ENCODE peak calls at places on chromosomes 13 and 19, in four cellular contexts. Z is choroid plexus epithelial cell, S is astrocyte of the spinal cord, F is A549. L is an unnamed sample.
A peak's percentile ranks its signal among the peaks of the same experiment; 100 is the strongest.

GRCh38 chr19:6551607-6552450 is 21.0 kb downstream of the TNFSF9 start:
- DNase-seq in Z (no peak), S (no peak), F (peak; percentile 64), L (peak; percentile 27)

GRCh38 chr13:23656637-23657036 is 86.4 kb downstream of the TNFRSF19 start:
- DNase-seq in Z (peak; percentile 83), S (peak; percentile 81), F (no peak), L (peak; percentile 87)

GRCh38 chr13:51902776-51903175 is 41.0 kb downstream of the CCDC70 start:
- DNase-seq in Z (no peak), S (no peak), F (no peak), L (no peak)

GRCh38 chr13:76879211-76879875 is 6.9 kb downstream of the KCTD12 start:
- DNase-seq in Z (peak; percentile 91), S (peak; percentile 70), F (no peak), L (peak; percentile 86)

GRCh38 chr13:91579320-91579719 is 180.9 kb downstream of the GPC5 start:
- DNase-seq in Z (no peak), S (no peak), F (no peak), L (no peak)

GRCh38 chr13:113407103-113407530 is 43.2 kb upstream of the GRTP1 start:
- DNase-seq in Z (no peak), S (no peak), F (no peak), L (no peak)

GRCh38 chr13:98504371-98504963 is 72.4 kb downstream of the STK24 start:
- DNase-seq in Z (no peak), S (no peak), F (no peak), L (no peak)

GRCh38 chr19:38993271-38993670 is 17.7 kb upstream of the FBXO17 start:
- DNase-seq in Z (peak; percentile 45), S (no peak), F (peak; percentile 49), L (peak; percentile 71)

GRCh38 chr19:58569943-58570670 is 3.0 kb downstream of the MZF1 start:
- DNase-seq in Z (no peak), S (no peak), F (no peak), L (no peak)

GRCh38 chr19:58570770-58571574 is 2.2 kb downstream of the MZF1 start:
- DNase-seq in Z (no peak), S (no peak), F (no peak), L (no peak)

GRCh38 chr19:58571575-58571947 is 1.6 kb downstream of the MZF1 start:
- DNase-seq in Z (no peak), S (no peak), F (no peak), L (no peak)

GRCh38 chr19:58568731-58569130 is 4.4 kb downstream of the MZF1 start:
- DNase-seq in Z (no peak), S (no peak), F (no peak), L (no peak)

GRCh38 chr19:58569191-58569942 is 3.8 kb downstream of the MZF1 start:
- DNase-seq in Z (no peak), S (no peak), F (no peak), L (no peak)
- H3K4me3 ChIP-seq in Z (no peak overlapping the region), S (no peak overlapping the region), F (no peak overlapping the region), L (no peak overlapping the region)

GRCh38 chr19:48992571-48993174 is 436 bp downstream of the GYS1 start:
- DNase-seq in Z (no peak), S (no peak), F (no peak), L (no peak)

GRCh38 chr19:48999481-49000325 is 6.0 kb downstream of the RUVBL2 start:
- DNase-seq in Z (peak; percentile 87), S (peak; percentile 73), F (peak; percentile 81), L (peak; percentile 73)

GRCh38 chr19:48993175-48994034 is at the start of the genes GYS1 and RUVBL2:
- DNase-seq in Z (peak; percentile 100), S (peak; percentile 100), F (peak; percentile 100), L (peak; percentile 99)

GRCh38 chr19:48994035-48994386 is 324 bp downstream of the RUVBL2 start:
- DNase-seq in Z (no peak), S (no peak), F (no peak), L (no peak)

GRCh38 chr19:48997972-48998371 is 4.3 kb downstream of the RUVBL2 start:
- DNase-seq in Z (peak; percentile 75), S (peak; percentile 49), F (peak; percentile 81), L (peak; percentile 67)
- TF ChIP-seq CTCF in Z (peak; percentile 78), S (peak; percentile 68), F (peak; percentile 68), L (peak; percentile 57)

GRCh38 chr19:47446534-47447469 is 24.9 kb downstream of the SLC8A2 start:
- DNase-seq in Z (no peak), S (no peak), F (peak; percentile 81), L (no peak)
- H3K4me3 ChIP-seq in Z (no peak overlapping the region), S (no peak overlapping the region), F (peak overlapping the region; percentile 50), L (no peak overlapping the region)

GRCh38 chr13:26759156-26759906 is 1.3 kb downstream of the GPR12 start:
- DNase-seq in Z (no peak), S (peak; percentile 1), F (no peak), L (no peak)

GRCh38 chr13:26758496-26759155 is 2.0 kb downstream of the GPR12 start:
- DNase-seq in Z (no peak), S (no peak), F (no peak), L (no peak)

GRCh38 chr13:26760835-26761582 is 423 bp upstream of the GPR12 start:
- DNase-seq in Z (no peak), S (no peak), F (no peak), L (no peak)

GRCh38 chr13:26759907-26760834 is at the start of gene GPR12:
- DNase-seq in Z (peak; percentile 15), S (peak; percentile 1), F (no peak), L (no peak)
- TF ChIP-seq CTCF in Z (no peak), S (no peak), F (no peak), L (no peak)

GRCh38 chr13:59277106-59277505 is 886.6 kb downstream of the DIAPH3 start:
- DNase-seq in Z (no peak), S (no peak), F (no peak), L (no peak)

GRCh38 chr13:59276436-59276835 is 887.3 kb downstream of the DIAPH3 start:
- DNase-seq in Z (peak; percentile 2), S (no peak), F (no peak), L (no peak)

GRCh38 chr13:59279024-59279423 is 884.7 kb downstream of the DIAPH3 start:
- DNase-seq in Z (no peak), S (no peak), F (no peak), L (no peak)

DNA sequence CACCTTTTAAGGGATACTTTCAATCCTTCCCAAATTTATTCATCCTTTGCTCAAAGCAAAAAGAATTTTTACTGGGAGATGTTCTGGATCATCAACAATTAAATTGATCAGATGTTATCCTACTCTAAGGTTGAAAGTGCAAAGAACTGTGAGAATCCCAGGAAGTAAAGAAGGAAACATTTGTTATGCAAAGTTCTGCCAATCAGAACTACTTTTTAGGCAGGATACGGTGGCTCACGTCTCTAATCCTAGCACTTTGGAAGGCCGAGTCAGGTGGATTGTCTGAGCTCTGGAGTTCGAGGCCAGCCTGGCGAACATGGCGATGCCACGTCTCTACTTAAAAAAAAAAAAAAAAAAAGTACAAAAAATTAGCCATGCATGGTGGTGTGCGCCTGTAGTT is 882.3 kb downstream of the DIAPH3 start:
- DNase-seq in Z (no peak), S (no peak), F (no peak), L (no peak)
- H3K4me3 ChIP-seq in Z (no peak overlapping the region), S (no peak overlapping the region), F (no peak overlapping the region), L (no peak overlapping the region)

L was measured in fibroblast of mammary gland.